ENCODE peak calls at places on chromosomes 11 and 22, in eight cellular contexts. X is PC-3; C is left cardiac atrium; J is effector memory CD8-positive, alpha-beta T cell; O is activated CD4-positive, CD25-positive, alpha-beta regulatory T cell treated with anti-CD3 and anti-CD28 coated beads, Interleukin-2, amount 50 U/mL, for 24 hours; P is DND-41; T is Panc1; B is stimulated activated naive CD8-positive, alpha-beta T cell treated with anti-CD3 and anti-CD28 coated beads, Interleukin-15, amount 100 ng/mL, for 72 hours. A is an unnamed sample.

GRCh38 chr11:120248551-120249278 is 8.8 kb downstream of the POU2F3 start:
- ATAC-seq in X (peak), C (no peak), J (no peak), O (peak), P (no peak), T (no peak), B (peak), A (peak)

GRCh38 chr11:2649848-2650247 is 49.9 kb downstream of the KCNQ1OT1 start:
- ATAC-seq in X (no peak), C (no peak), J (no peak), O (no peak), P (no peak), T (no peak), B (no peak), A (no peak)

GRCh38 chr11:47615249-47615648 is 21.0 kb upstream of the C1QTNF4 start:
- ATAC-seq in X (no peak), C (no peak), J (no peak), O (no peak), P (no peak), T (no peak), B (no peak), A (no peak)

GRCh38 chr11:119422505-119423416 is at the start of gene THY1:
- ATAC-seq in X (no peak), C (peak), J (peak), O (no peak), P (no peak), T (peak), B (peak), A (no peak)

GRCh38 chr11:32259641-32260081 is 168.8 kb downstream of the RCN1 start:
- ATAC-seq in X (no peak), C (no peak), J (no peak), O (no peak), P (peak), T (no peak), B (no peak), A (no peak)

GRCh38 chr11:64089493-64089892 is 53.8 kb downstream of the FLRT1 start:
- ATAC-seq in X (no peak), C (no peak), J (no peak), O (no peak), P (no peak), T (no peak), B (no peak), A (no peak)

GRCh38 chr11:126328938-126329643 is 25.2 kb downstream of the DCPS start:
- ATAC-seq in X (no peak), C (no peak), J (no peak), O (no peak), P (no peak), T (peak), B (no peak), A (no peak)

GRCh38 chr22:36253523-36254490 is 874 bp downstream of the APOL1 start:
- ATAC-seq in X (no peak), C (peak), J (peak), O (peak), P (no peak), T (peak), B (peak), A (peak)

GRCh38 chr11:108906329-108906728 is 241.5 kb downstream of the DDX10 start:
- ATAC-seq in X (peak), C (no peak), J (no peak), O (no peak), P (no peak), T (peak), B (no peak), A (peak)

GRCh38 chr11:70574725-70575347 is 176.5 kb downstream of the CTTN start:
- ATAC-seq in X (no peak), C (no peak), J (no peak), O (no peak), P (no peak), T (no peak), B (no peak), A (no peak)

GRCh38 chr22:38262051-38262795 is 10.6 kb downstream of the TMEM184B start:
- ATAC-seq in X (peak), C (peak), J (peak), O (peak), P (peak), T (peak), B (peak), A (peak)